ENCODE peak calls at places on chromosomes 4 and X, in six cellular contexts. X is cardiac muscle cell, S is AG09309, G is NCI-H1048, J is EL, Q is substantia nigra. F is an unnamed sample.

GRCh38 chr4:158799856-158800255 is 31.0 kb downstream of the FNIP2 start:
- DNase-seq in X (no peak), S (no peak), G (no peak), J (no peak), Q (no peak), F (peak; percentile 46)

GRCh38 chr4:140152760-140153418 is 1.1 kb downstream of the MAML3 start:
- DNase-seq in X (peak; percentile 67), S (no peak), G (no peak), J (peak; percentile 46), Q (peak; percentile 21), F (peak; percentile 37)

GRCh38 chr4:152301381-152301780 is 234.5 kb downstream of the FBXW7 start:
- DNase-seq in X (no peak), S (no peak), G (no peak), J (no peak), Q (no peak), F (no peak)

GRCh38 chr4:149923736-149924135 is 108.1 kb upstream of the IQCM start:
- DNase-seq in X (no peak), S (no peak), G (no peak), J (no peak), Q (no peak), F (no peak)

GRCh38 chr4:128649575-128650205 is 159.8 kb upstream of the JADE1 start:
- DNase-seq in X (peak; percentile 40), S (no peak), G (no peak), J (peak; percentile 61), Q (no peak), F (no peak)

GRCh38 chr4:15132739-15133138 is 130.5 kb downstream of the CPEB2 start:
- DNase-seq in X (peak; percentile 26), S (no peak), G (no peak), J (no peak), Q (peak; percentile 36), F (no peak)

GRCh38 chr4:16875487-16875886 is 23.0 kb downstream of the LDB2 start:
- DNase-seq in X (peak; percentile 82), S (peak; percentile 75), G (no peak), J (peak; percentile 87), Q (no peak), F (no peak)

GRCh38 chrX:115266300-115266699 is 23.2 kb upstream of the LUZP4 start:
- DNase-seq in X (no peak), S (no peak), G (no peak), J (no peak), Q (no peak), F (no peak)

GRCh38 chrX:20456971-20457370 is 190.3 kb upstream of the RPS6KA3 start:
- DNase-seq in X (no peak), S (no peak), G (no peak), J (no peak), Q (no peak), F (no peak)

GRCh38 chrX:130691576-130691975 is 211.4 kb downstream of the ENOX2 start:
- DNase-seq in X (no peak), S (no peak), G (no peak), J (no peak), Q (no peak), F (no peak)

GRCh38 chrX:63920875-63921274 is 135.9 kb upstream of the ARHGEF9 start:
- DNase-seq in X (no peak), S (no peak), G (no peak), J (no peak), Q (no peak), F (no peak)

GRCh38 chr4:8891646-8892555 is 20.3 kb upstream of the HMX1 start:
- DNase-seq in X (no peak), S (no peak), G (no peak), J (no peak), Q (no peak), F (no peak)

GRCh38 chr4:84750260-84750955 is 167.5 kb downstream of the CDS1 start:
- DNase-seq in X (peak; percentile 69), S (peak; percentile 23), G (no peak), J (peak; percentile 49), Q (no peak), F (peak; percentile 23)

GRCh38 chrX:30275498-30275897 is 28.6 kb downstream of the MAGEB1 start:
- DNase-seq in X (peak; percentile 38), S (no peak), G (no peak), J (peak; percentile 2), Q (no peak), F (no peak)

GRCh38 chr4:130632731-130633604 is 1537.0 kb downstream of the C4orf33 start:
- DNase-seq in X (no peak), S (no peak), G (no peak), J (peak; percentile 34), Q (no peak), F (no peak)